ENCODE peak calls at places on chromosomes 13 and 19, in eight cellular contexts. One of them, this sample, is unnamed.

GRCh38 chr13:62887046-62887445 is 1471.4 kb upstream of the PCDH20 start:
- DNase-seq in GM23248: no peak
- DNase-seq in cardiac muscle cell: no peak
- DNase-seq in astrocyte: no peak
- DNase-seq in dorsolateral prefrontal cortex: no peak
- DNase-seq in fibroblast of lung: no peak
- DNase-seq in fibroblast of pulmonary artery: no peak
- DNase-seq in choroid plexus epithelial cell: no peak
- DNase-seq in this sample: no peak

GRCh38 chr13:97233499-97233898 is 11.4 kb downstream of the MBNL2 start:
- DNase-seq in GM23248: no peak
- DNase-seq in cardiac muscle cell: no peak
- DNase-seq in astrocyte: no peak
- DNase-seq in dorsolateral prefrontal cortex: no peak
- DNase-seq in fibroblast of lung: no peak
- DNase-seq in fibroblast of pulmonary artery: no peak
- DNase-seq in choroid plexus epithelial cell: no peak
- DNase-seq in this sample: no peak

GRCh38 chr13:73364706-73365105 is 305.9 kb downstream of the KLF5 start:
- DNase-seq in GM23248: no peak
- DNase-seq in cardiac muscle cell: no peak
- DNase-seq in astrocyte: no peak
- DNase-seq in dorsolateral prefrontal cortex: no peak
- DNase-seq in fibroblast of lung: no peak
- DNase-seq in fibroblast of pulmonary artery: no peak
- DNase-seq in choroid plexus epithelial cell: no peak
- DNase-seq in this sample: no peak

GRCh38 chr13:110206170-110206569 is 100.8 kb downstream of the COL4A1 start:
- DNase-seq in GM23248: no peak
- DNase-seq in cardiac muscle cell: no peak
- DNase-seq in astrocyte: no peak
- DNase-seq in dorsolateral prefrontal cortex: no peak
- DNase-seq in fibroblast of lung: no peak
- DNase-seq in fibroblast of pulmonary artery: no peak
- DNase-seq in choroid plexus epithelial cell: no peak
- DNase-seq in this sample: no peak

GRCh38 chr19:18980432-18981020 is 39.5 kb upstream of the HOMER3 start:
- DNase-seq in GM23248: no peak
- DNase-seq in cardiac muscle cell: no peak
- DNase-seq in astrocyte: no peak
- DNase-seq in dorsolateral prefrontal cortex: no peak
- DNase-seq in fibroblast of lung: no peak
- DNase-seq in fibroblast of pulmonary artery: no peak
- DNase-seq in choroid plexus epithelial cell: no peak
- DNase-seq in this sample: no peak

GRCh38 chr13:34458756-34459462 is 483.2 kb upstream of the NBEA start:
- DNase-seq in GM23248: no peak
- DNase-seq in cardiac muscle cell: no peak
- DNase-seq in astrocyte: no peak
- DNase-seq in dorsolateral prefrontal cortex: no peak
- DNase-seq in fibroblast of lung: no peak
- DNase-seq in fibroblast of pulmonary artery: no peak
- DNase-seq in choroid plexus epithelial cell: peak
- DNase-seq in this sample: no peak

GRCh38 chr13:29594310-29594709 is 1.2 kb downstream of the SLC7A1 start:
- DNase-seq in GM23248: peak
- DNase-seq in cardiac muscle cell: peak
- DNase-seq in astrocyte: peak
- DNase-seq in dorsolateral prefrontal cortex: no peak
- DNase-seq in fibroblast of lung: peak
- DNase-seq in fibroblast of pulmonary artery: peak
- DNase-seq in choroid plexus epithelial cell: peak
- DNase-seq in this sample: no peak

GRCh38 chr13:104773775-104774174 is 1707.6 kb upstream of the SLC10A2 start:
- DNase-seq in GM23248: peak
- DNase-seq in cardiac muscle cell: peak
- DNase-seq in astrocyte: peak
- DNase-seq in dorsolateral prefrontal cortex: no peak
- DNase-seq in fibroblast of lung: peak
- DNase-seq in fibroblast of pulmonary artery: peak
- DNase-seq in choroid plexus epithelial cell: peak
- DNase-seq in this sample: peak

GRCh38 chr19:49771674-49772139 is 4.9 kb downstream of the AP2A1 start:
- DNase-seq in GM23248: no peak
- DNase-seq in cardiac muscle cell: no peak
- DNase-seq in astrocyte: no peak
- DNase-seq in dorsolateral prefrontal cortex: no peak
- DNase-seq in fibroblast of lung: no peak
- DNase-seq in fibroblast of pulmonary artery: no peak
- DNase-seq in choroid plexus epithelial cell: no peak
- DNase-seq in this sample: no peak

GRCh38 chr13:36822786-36823185 is 3.8 kb downstream of the RFXAP start:
- DNase-seq in GM23248: peak
- DNase-seq in cardiac muscle cell: no peak
- DNase-seq in astrocyte: peak
- DNase-seq in dorsolateral prefrontal cortex: no peak
- DNase-seq in fibroblast of lung: peak
- DNase-seq in fibroblast of pulmonary artery: no peak
- DNase-seq in choroid plexus epithelial cell: no peak
- DNase-seq in this sample: no peak

GRCh38 chr13:74987124-74987690 is 494.8 kb downstream of the TBC1D4 start:
- DNase-seq in GM23248: no peak
- DNase-seq in cardiac muscle cell: no peak
- DNase-seq in astrocyte: no peak
- DNase-seq in dorsolateral prefrontal cortex: no peak
- DNase-seq in fibroblast of lung: no peak
- DNase-seq in fibroblast of pulmonary artery: no peak
- DNase-seq in choroid plexus epithelial cell: no peak
- DNase-seq in this sample: no peak

GRCh38 chr13:29767006-29767405 is 83.4 kb downstream of the UBL3 start:
- DNase-seq in GM23248: peak
- DNase-seq in cardiac muscle cell: no peak
- DNase-seq in astrocyte: no peak
- DNase-seq in dorsolateral prefrontal cortex: no peak
- DNase-seq in fibroblast of lung: no peak
- DNase-seq in fibroblast of pulmonary artery: no peak
- DNase-seq in choroid plexus epithelial cell: no peak
- DNase-seq in this sample: no peak

GRCh38 chr13:31967155-31967554 is 64.4 kb upstream of the FRY start:
- DNase-seq in GM23248: no peak
- DNase-seq in cardiac muscle cell: no peak
- DNase-seq in astrocyte: no peak
- DNase-seq in dorsolateral prefrontal cortex: no peak
- DNase-seq in fibroblast of lung: no peak
- DNase-seq in fibroblast of pulmonary artery: no peak
- DNase-seq in choroid plexus epithelial cell: no peak
- DNase-seq in this sample: no peak

GRCh38 chr13:33312150-33312908 is 26.8 kb upstream of the STARD13 start:
- DNase-seq in GM23248: peak
- DNase-seq in cardiac muscle cell: no peak
- DNase-seq in astrocyte: no peak
- DNase-seq in dorsolateral prefrontal cortex: no peak
- DNase-seq in fibroblast of lung: peak
- DNase-seq in fibroblast of pulmonary artery: peak
- DNase-seq in choroid plexus epithelial cell: peak
- DNase-seq in this sample: no peak

GRCh38 chr19:31781542-31781941 is 432.3 kb upstream of the TSHZ3 start:
- DNase-seq in GM23248: no peak
- DNase-seq in cardiac muscle cell: no peak
- DNase-seq in astrocyte: no peak
- DNase-seq in dorsolateral prefrontal cortex: no peak
- DNase-seq in fibroblast of lung: no peak
- DNase-seq in fibroblast of pulmonary artery: no peak
- DNase-seq in choroid plexus epithelial cell: no peak
- DNase-seq in this sample: no peak

GRCh38 chr19:31784631-31785237 is 435.5 kb upstream of the TSHZ3 start:
- DNase-seq in GM23248: no peak
- DNase-seq in cardiac muscle cell: no peak
- DNase-seq in astrocyte: peak
- DNase-seq in dorsolateral prefrontal cortex: no peak
- DNase-seq in fibroblast of lung: peak
- DNase-seq in fibroblast of pulmonary artery: no peak
- DNase-seq in choroid plexus epithelial cell: no peak
- DNase-seq in this sample: no peak

GRCh38 chr19:31783592-31783991 is 434.4 kb upstream of the TSHZ3 start:
- DNase-seq in GM23248: no peak
- DNase-seq in cardiac muscle cell: no peak
- DNase-seq in astrocyte: no peak
- DNase-seq in dorsolateral prefrontal cortex: no peak
- DNase-seq in fibroblast of lung: no peak
- DNase-seq in fibroblast of pulmonary artery: no peak
- DNase-seq in choroid plexus epithelial cell: no peak
- DNase-seq in this sample: no peak
- H3K4me3 ChIP-seq in GM23248: no peak
- H3K4me3 ChIP-seq in cardiac muscle cell: no peak
- H3K4me3 ChIP-seq in astrocyte: no peak
- H3K4me3 ChIP-seq in dorsolateral prefrontal cortex: no peak
- H3K4me3 ChIP-seq in fibroblast of lung: no peak
- H3K4me3 ChIP-seq in fibroblast of pulmonary artery: no peak
- H3K4me3 ChIP-seq in choroid plexus epithelial cell: no peak
- H3K4me3 ChIP-seq in this sample: no peak

GRCh38 chr19:2722541-2723344 is 1.6 kb upstream of the DIRAS1 start:
- DNase-seq in GM23248: peak
- DNase-seq in cardiac muscle cell: peak
- DNase-seq in astrocyte: peak
- DNase-seq in dorsolateral prefrontal cortex: peak
- DNase-seq in fibroblast of lung: peak
- DNase-seq in fibroblast of pulmonary artery: peak
- DNase-seq in choroid plexus epithelial cell: peak
- DNase-seq in this sample: no peak

GRCh38 chr19:2719910-2720776 is 1.0 kb downstream of the DIRAS1 start:
- DNase-seq in GM23248: peak
- DNase-seq in cardiac muscle cell: no peak
- DNase-seq in astrocyte: peak
- DNase-seq in dorsolateral prefrontal cortex: peak
- DNase-seq in fibroblast of lung: peak
- DNase-seq in fibroblast of pulmonary artery: no peak
- DNase-seq in choroid plexus epithelial cell: peak
- DNase-seq in this sample: no peak

GRCh38 chr19:2720777-2721569 is at the start of gene DIRAS1:
- DNase-seq in GM23248: peak
- DNase-seq in cardiac muscle cell: peak
- DNase-seq in astrocyte: no peak
- DNase-seq in dorsolateral prefrontal cortex: no peak
- DNase-seq in fibroblast of lung: no peak
- DNase-seq in fibroblast of pulmonary artery: no peak
- DNase-seq in choroid plexus epithelial cell: no peak
- DNase-seq in this sample: no peak

GRCh38 chr19:2723345-2723715 is 2.2 kb upstream of the DIRAS1 start:
- DNase-seq in GM23248: no peak
- DNase-seq in cardiac muscle cell: no peak
- DNase-seq in astrocyte: no peak
- DNase-seq in dorsolateral prefrontal cortex: no peak
- DNase-seq in fibroblast of lung: no peak
- DNase-seq in fibroblast of pulmonary artery: no peak
- DNase-seq in choroid plexus epithelial cell: no peak
- DNase-seq in this sample: no peak

DNA sequence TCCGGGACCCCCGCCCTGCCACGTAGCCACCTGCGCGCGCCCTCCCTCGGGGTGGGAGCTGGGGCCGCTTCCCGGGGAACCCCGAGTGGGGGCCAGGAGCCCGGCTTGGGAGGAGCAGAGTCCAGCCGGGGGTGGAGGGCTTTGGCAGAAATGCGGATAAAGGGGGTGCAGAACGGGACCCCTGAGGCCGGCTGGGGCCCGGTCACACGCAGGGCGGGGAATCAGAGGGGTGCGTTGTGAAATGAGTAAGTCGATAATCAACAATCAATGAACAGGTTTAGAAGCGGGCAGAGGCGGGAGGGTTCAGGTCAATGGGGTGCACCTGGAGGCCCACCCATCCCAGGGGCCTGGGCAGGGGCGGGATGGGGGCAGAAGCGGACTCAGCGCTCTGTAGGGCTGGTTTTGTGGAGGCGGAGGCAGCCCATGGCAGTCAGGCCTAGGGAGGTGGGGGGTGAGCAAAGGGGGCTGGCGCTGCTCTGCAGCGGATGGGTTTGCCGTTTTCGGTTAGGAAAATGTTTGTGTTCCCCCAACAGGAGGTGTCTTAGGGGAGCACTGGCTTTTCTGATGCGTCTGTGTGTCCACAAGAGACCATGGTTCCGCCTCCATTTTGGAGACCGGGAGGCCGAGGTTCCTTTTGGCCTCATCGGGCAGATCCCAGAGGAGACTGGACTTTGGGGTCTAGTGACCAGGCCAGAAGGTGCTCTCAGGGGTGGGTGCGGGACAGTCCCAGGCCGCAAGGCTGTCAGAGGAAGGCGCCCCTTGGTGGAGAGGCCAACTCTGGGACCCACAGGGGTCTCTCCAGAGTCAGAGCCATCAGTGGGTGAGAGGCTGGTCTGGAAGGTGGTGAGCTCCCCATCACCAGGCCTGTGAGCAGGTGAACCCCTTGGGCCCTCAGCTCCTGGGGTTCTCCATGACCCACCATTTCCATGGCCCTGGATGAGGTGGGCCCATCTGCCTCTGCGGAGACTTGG is 683 bp upstream of the DIRAS1 start:
- DNase-seq in GM23248: no peak
- DNase-seq in cardiac muscle cell: no peak
- DNase-seq in astrocyte: no peak
- DNase-seq in dorsolateral prefrontal cortex: no peak
- DNase-seq in fibroblast of lung: no peak
- DNase-seq in fibroblast of pulmonary artery: no peak
- DNase-seq in choroid plexus epithelial cell: no peak
- DNase-seq in this sample: no peak
- H3K4me3 ChIP-seq in GM23248: peak
- H3K4me3 ChIP-seq in cardiac muscle cell: peak
- H3K4me3 ChIP-seq in astrocyte: no peak
- H3K4me3 ChIP-seq in dorsolateral prefrontal cortex: peak
- H3K4me3 ChIP-seq in fibroblast of lung: peak
- H3K4me3 ChIP-seq in fibroblast of pulmonary artery: no peak
- H3K4me3 ChIP-seq in choroid plexus epithelial cell: no peak
- H3K4me3 ChIP-seq in this sample: peak

GRCh38 chr19:17718467-17718987 is 753 bp upstream of the MAP1S start:
- DNase-seq in GM23248: no peak
- DNase-seq in cardiac muscle cell: no peak
- DNase-seq in astrocyte: no peak
- DNase-seq in dorsolateral prefrontal cortex: no peak
- DNase-seq in fibroblast of lung: no peak
- DNase-seq in fibroblast of pulmonary artery: no peak
- DNase-seq in choroid plexus epithelial cell: no peak
- DNase-seq in this sample: no peak
- H3K4me3 ChIP-seq in GM23248: no peak
- H3K4me3 ChIP-seq in cardiac muscle cell: peak
- H3K4me3 ChIP-seq in astrocyte: no peak
- H3K4me3 ChIP-seq in dorsolateral prefrontal cortex: peak
- H3K4me3 ChIP-seq in fibroblast of lung: no peak
- H3K4me3 ChIP-seq in fibroblast of pulmonary artery: no peak
- H3K4me3 ChIP-seq in choroid plexus epithelial cell: no peak
- H3K4me3 ChIP-seq in this sample: peak

DNA sequence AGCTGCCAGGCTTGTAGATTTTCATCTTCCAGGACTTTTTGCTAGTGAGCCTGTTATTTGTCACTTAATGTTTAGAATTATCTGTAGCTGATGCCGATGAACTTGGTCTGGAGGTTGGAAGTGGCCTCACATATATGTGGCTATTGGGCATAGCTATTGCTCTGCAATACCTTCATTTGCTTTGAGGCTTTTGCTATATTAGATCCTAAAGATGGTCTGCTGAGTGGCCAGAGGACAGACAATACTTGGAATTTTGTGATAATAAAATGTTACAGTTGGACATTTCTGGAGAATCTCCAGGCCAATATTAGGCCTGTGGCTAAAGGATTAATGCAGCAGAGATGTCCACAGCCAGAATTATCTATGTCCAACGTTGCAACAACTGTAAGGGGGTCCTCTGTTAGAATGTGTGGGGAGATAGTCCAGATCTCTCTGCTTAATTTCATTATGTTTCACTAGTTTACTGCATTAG is 222.3 kb downstream of the GPC5 start:
- DNase-seq in GM23248: no peak
- DNase-seq in cardiac muscle cell: no peak
- DNase-seq in astrocyte: no peak
- DNase-seq in dorsolateral prefrontal cortex: no peak
- DNase-seq in fibroblast of lung: no peak
- DNase-seq in fibroblast of pulmonary artery: no peak
- DNase-seq in choroid plexus epithelial cell: no peak
- DNase-seq in this sample: no peak
- H3K4me3 ChIP-seq in GM23248: no peak
- H3K4me3 ChIP-seq in cardiac muscle cell: no peak
- H3K4me3 ChIP-seq in astrocyte: no peak
- H3K4me3 ChIP-seq in dorsolateral prefrontal cortex: no peak
- H3K4me3 ChIP-seq in fibroblast of lung: no peak
- H3K4me3 ChIP-seq in fibroblast of pulmonary artery: no peak
- H3K4me3 ChIP-seq in choroid plexus epithelial cell: no peak
- H3K4me3 ChIP-seq in this sample: no peak

This sample was measured in SK-N-MC.